ENCODE peak calls at places on chromosomes 13 and 19, in ten cellular contexts. Q is substantia nigra, J is EH, G is endothelial cell, R is smooth muscle cell of the brain vasculature, B is T-helper 1 cell, L is AG04450, P is coronary artery, E is AML-193, D is EL. K is an unnamed sample.
A peak's percentile ranks its signal among the peaks of the same experiment; 100 is the strongest.

GRCh38 chr19:18093439-18094161 is 4.0 kb upstream of the MAST3 start:
- DNase-seq in G (no peak), Q (peak; percentile 8), J (peak; percentile 49), R (no peak), P (no peak), E (no peak), B (no peak), L (no peak), D (peak; percentile 56), K (no peak)

GRCh38 chr13:74070513-74070912 is 63.7 kb downstream of the KLF12 start:
- DNase-seq in R (no peak), D (no peak), L (no peak), B (no peak), P (no peak), G (no peak), Q (no peak), E (no peak), J (no peak), K (no peak)

GRCh38 chr19:45444318-45445041 is 20.8 kb upstream of the ERCC1 start:
- DNase-seq in P (peak; percentile 97), D (peak; percentile 84), B (peak; percentile 66), Q (peak; percentile 82), G (peak; percentile 95), L (no peak), R (no peak), J (peak; percentile 86), E (peak; percentile 35), K (peak; percentile 61)

GRCh38 chr19:7067716-7068115 is 1.8 kb upstream of the ZNF557 start:
- DNase-seq in Q (no peak), L (no peak), G (no peak), P (no peak), R (no peak), E (no peak), J (peak; percentile 65), D (peak; percentile 63), B (no peak), K (no peak)

GRCh38 chr13:52011690-52012511 is at the start of gene ALG11:
- DNase-seq in D (peak; percentile 98), Q (peak; percentile 97), P (peak; percentile 99), B (peak; percentile 96), E (peak; percentile 98), R (peak; percentile 94), J (peak; percentile 98), L (peak; percentile 93), G (peak; percentile 99), K (peak; percentile 95)

GRCh38 chr13:40485611-40486517 is 180.6 kb downstream of the FOXO1 start:
- DNase-seq in J (no peak), L (no peak), R (no peak), G (no peak), Q (no peak), B (peak; percentile 41), D (no peak), E (no peak), P (peak; percentile 46), K (no peak)

GRCh38 chr13:62278271-62278670 is 862.6 kb upstream of the PCDH20 start:
- DNase-seq in G (no peak), Q (no peak), E (no peak), R (no peak), D (no peak), P (no peak), L (no peak), B (no peak), J (no peak), K (no peak)

GRCh38 chr19:17526922-17527321 is 15.5 kb downstream of the PGLS start:
- DNase-seq in P (no peak), Q (no peak), R (no peak), G (no peak), D (no peak), E (no peak), J (no peak), L (no peak), B (no peak), K (no peak)

GRCh38 chr19:33662391-33662790 is 40.6 kb downstream of the CHST8 start:
- DNase-seq in R (no peak), Q (no peak), J (no peak), E (no peak), P (peak; percentile 50), G (no peak), D (no peak), L (no peak), B (no peak), K (no peak)

GRCh38 chr13:98983182-98983581 is 5.3 kb upstream of the DOCK9 start:
- DNase-seq in P (no peak), E (no peak), R (no peak), Q (no peak), L (no peak), J (no peak), B (no peak), D (no peak), G (no peak), K (no peak)

GRCh38 chr13:45704211-45704739 is 2.2 kb downstream of the CBY2 start:
- DNase-seq in R (no peak), D (no peak), Q (no peak), J (no peak), P (no peak), E (no peak), L (no peak), B (no peak), G (no peak), K (no peak)

GRCh38 chr19:9531933-9532332 is 6.5 kb downstream of the ZNF426 start:
- DNase-seq in J (peak; percentile 18), B (no peak), L (no peak), E (no peak), G (no peak), P (no peak), Q (no peak), D (peak; percentile 41), R (no peak), K (no peak)

GRCh38 chr19:14146789-14147216 is 10.4 kb upstream of the ASF1B start:
- DNase-seq in R (no peak), P (no peak), J (peak; percentile 91), B (no peak), G (no peak), E (no peak), Q (no peak), L (peak; percentile 34), D (peak; percentile 75), K (no peak)